ENCODE peak calls at places on chromosomes 2 and 18, in six cellular contexts. Y is sigmoid colon, R is suprapubic skin, J is SK-N-SH, C is stomach, Z is HepG2. P is an unnamed sample.
A peak's percentile ranks its signal among the peaks of the same experiment; 100 is the strongest.

GRCh38 chr2:54858021-54858681 is 134.7 kb downstream of the EML6 start:
- DNase-seq in Z (peak; percentile 86), J (no peak), C (no peak), R (no peak), Y (no peak), P (no peak)

GRCh38 chr2:73451263-73451972 is 65.8 kb downstream of the ALMS1 start:
- DNase-seq in C (no peak), R (no peak), J (no peak), Y (no peak), Z (no peak), P (no peak)

GRCh38 chr2:63993871-63994270 is 25.4 kb downstream of the VPS54 start:
- DNase-seq in Z (no peak), Y (no peak), J (no peak), C (no peak), R (no peak), P (no peak)

GRCh38 chr2:190812506-190813294 is 67.9 kb upstream of the GLS start:
- DNase-seq in Z (peak; percentile 90), Y (no peak), R (no peak), C (no peak), J (no peak), P (no peak)

GRCh38 chr2:152055366-152056108 is 43.3 kb downstream of the CACNB4 start:
- DNase-seq in J (no peak), C (no peak), Y (no peak), R (no peak), Z (no peak), P (no peak)

GRCh38 chr2:222433381-222434173 is 9.2 kb downstream of the SGPP2 start:
- DNase-seq in Z (no peak), J (no peak), Y (no peak), C (no peak), R (no peak), P (peak; percentile 15)

GRCh38 chr2:64837925-64838641 is 151.1 kb upstream of the SLC1A4 start:
- DNase-seq in Z (no peak), C (no peak), R (no peak), Y (peak; percentile 71), J (no peak), P (peak; percentile 23)

GRCh38 chr2:897091-897490 is 53.6 kb upstream of the SNTG2 start:
- DNase-seq in Z (no peak), C (no peak), R (no peak), Y (no peak), J (no peak), P (no peak)

GRCh38 chr2:122927710-122928249 is 1097.3 kb upstream of the CNTNAP5 start:
- DNase-seq in C (no peak), Y (no peak), Z (no peak), J (no peak), R (no peak), P (no peak)

GRCh38 chr18:23964282-23965238 is 50.0 kb upstream of the TTC39C start:
- DNase-seq in Z (no peak), C (no peak), R (no peak), Y (no peak), J (no peak), P (peak; percentile 52)

GRCh38 chr2:141475801-141476200 is 655.0 kb downstream of the LRP1B start:
- DNase-seq in J (no peak), C (no peak), Y (no peak), Z (no peak), R (no peak), P (no peak)

GRCh38 chr18:21459706-21460286 is 140.7 kb downstream of the ESCO1 start:
- DNase-seq in Z (no peak), C (no peak), Y (no peak), R (no peak), J (no peak), P (no peak)

GRCh38 chr2:107584577-107584976 is 242.1 kb upstream of the RGPD4 start:
- DNase-seq in J (no peak), Z (no peak), C (no peak), R (no peak), Y (no peak), P (no peak)

GRCh38 chr2:158319269-158319668 is 137.3 kb downstream of the CCDC148 start:
- DNase-seq in Z (no peak), Y (no peak), C (no peak), J (no peak), R (no peak), P (no peak)

GRCh38 chr2:120293123-120293990 is 40.7 kb downstream of the RALB start:
- DNase-seq in J (no peak), C (no peak), Y (no peak), R (no peak), Z (no peak), P (no peak)

GRCh38 chr18:37673196-37673595 is 107.6 kb upstream of the CELF4 start:
- DNase-seq in C (no peak), Y (no peak), Z (no peak), R (no peak), J (no peak), P (no peak)

GRCh38 chr2:134446431-134447091 is 192.7 kb downstream of the MGAT5 start:
- DNase-seq in Z (no peak), R (no peak), C (no peak), Y (no peak), J (no peak), P (no peak)

GRCh38 chr2:171921970-171922229 is 361 bp upstream of the HAT1 start:
- DNase-seq in R (no peak), Y (no peak), Z (no peak), J (no peak), C (no peak), P (no peak)

GRCh38 chr2:171923206-171923605 is 945 bp downstream of the HAT1 start:
- DNase-seq in C (peak; percentile 28), R (no peak), Y (no peak), Z (peak; percentile 32), J (no peak), P (no peak)

GRCh38 chr2:171924170-171924942 is 2.1 kb downstream of the HAT1 start:
- DNase-seq in Z (no peak), Y (no peak), R (no peak), J (no peak), C (no peak), P (no peak)

GRCh38 chr2:171919453-171919852 is 2.8 kb upstream of the HAT1 start:
- DNase-seq in R (no peak), J (no peak), C (no peak), Y (no peak), Z (no peak), P (no peak)

DNA sequence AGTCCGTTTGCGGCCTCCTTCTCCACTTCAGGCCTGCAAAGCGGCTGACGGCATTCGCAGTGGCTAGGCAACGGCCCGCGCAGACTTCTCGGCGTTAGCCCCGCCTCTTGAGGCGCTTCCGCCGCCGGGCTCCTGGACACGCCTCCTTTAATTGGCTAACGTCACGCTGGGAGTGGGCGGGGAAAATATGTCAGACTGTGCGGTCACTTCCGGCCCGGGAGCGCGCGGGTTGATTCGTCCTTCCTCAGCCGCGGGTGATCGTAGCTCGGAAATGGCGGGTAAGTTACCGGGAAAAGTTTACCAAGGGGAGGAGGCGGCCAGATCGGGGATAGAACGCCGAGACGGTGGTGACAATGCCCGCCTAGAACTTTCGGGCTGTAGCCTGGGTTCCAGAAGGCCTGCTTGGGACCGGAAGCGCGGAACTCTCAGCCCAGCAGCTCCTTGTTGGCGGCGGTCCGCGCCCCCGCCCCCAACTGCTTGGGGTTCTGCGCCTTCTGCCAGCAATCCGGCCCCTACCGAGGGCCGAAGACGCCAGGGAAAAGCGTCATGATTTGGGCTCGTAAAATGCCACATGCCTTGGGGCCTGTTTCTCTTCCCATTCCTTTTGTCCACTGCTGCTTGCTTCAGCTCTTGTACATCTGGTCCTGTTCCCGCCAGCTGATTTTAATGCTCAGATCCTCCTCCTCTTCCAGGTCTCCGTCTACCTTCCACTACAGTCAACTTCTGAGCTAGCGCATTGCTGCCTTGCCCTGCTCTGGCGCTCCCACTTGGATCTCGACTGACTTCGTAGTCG is at the start of gene HAT1:
- DNase-seq in C (peak; percentile 99), J (peak; percentile 92), Y (peak; percentile 99), R (peak; percentile 99), Z (peak; percentile 94), P (peak; percentile 99)
- TF ChIP-seq EP300 in C (no peak), J (no peak), Y (no peak), R (no peak), Z (peak; percentile 3), P (peak; percentile 45)

DNA sequence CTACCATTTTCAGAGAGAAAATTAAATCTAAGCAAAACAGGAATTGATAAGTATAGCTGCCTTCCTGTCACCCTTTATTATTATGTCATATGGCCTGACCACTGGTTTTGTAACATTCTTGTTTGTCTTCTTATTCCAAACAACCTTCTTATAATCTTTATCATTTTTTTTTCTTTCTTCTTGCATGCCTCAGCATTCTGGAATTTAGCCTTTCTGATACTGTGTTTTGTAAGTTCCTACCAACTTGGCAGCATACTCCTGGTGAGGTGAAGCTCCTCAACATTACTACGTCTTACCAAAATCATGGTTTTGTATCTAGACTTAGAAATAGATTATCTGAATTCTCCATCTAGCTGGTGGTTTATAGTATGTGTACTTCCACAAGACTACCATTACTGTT is 199.2 kb downstream of the CAMKMT start:
- DNase-seq in Y (no peak), J (no peak), R (no peak), C (no peak), Z (no peak), P (no peak)
- H3K4me1 ChIP-seq in Y (no peaks in the 10 kb centered on the region), J (no peaks in the 10 kb centered on the region), R (no peaks in the 10 kb centered on the region), C (no peaks in the 10 kb centered on the region), Z (peaks cover 7% of the 10 kb centered on the region), P (no peaks in the 10 kb centered on the region)

DNA sequence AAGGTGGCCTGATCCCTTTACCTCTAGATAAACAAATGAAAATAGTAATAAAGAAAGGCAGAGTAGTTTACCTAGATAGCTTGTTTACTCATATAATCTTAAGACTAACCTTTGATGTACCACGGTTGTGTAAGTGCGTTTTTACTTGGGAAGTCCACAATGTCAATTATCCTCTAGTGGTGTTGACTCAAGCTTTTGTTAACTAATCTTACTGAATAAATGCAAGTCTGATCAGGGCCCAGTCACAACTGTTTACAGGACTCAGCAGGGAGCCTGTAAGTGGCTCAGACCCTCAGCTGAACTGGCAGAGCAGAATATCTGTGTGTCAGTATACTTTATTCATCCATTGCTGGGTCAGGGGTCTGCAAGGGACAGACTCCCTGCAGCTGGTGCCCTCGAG is 98.1 kb upstream of the ACAA2 start:
- DNase-seq in R (no peak), C (no peak), J (no peak), Y (no peak), Z (peak; percentile 69), P (no peak)
- TF ChIP-seq POLR2AphosphoS5 in R (no peak), C (no peak), J (no peak), Y (no peak), Z (no peak), P (no peak)

GRCh38 chr2:215711484-215712034 is 275.7 kb upstream of the FN1 start:
- DNase-seq in R (no peak), Z (peak; percentile 72), J (no peak), C (no peak), Y (no peak), P (no peak)

GRCh38 chr2:215707608-215708007 is 271.7 kb upstream of the FN1 start:
- DNase-seq in R (no peak), Y (no peak), J (no peak), Z (no peak), C (no peak), P (no peak)

GRCh38 chr2:215699698-215700407 is 264.0 kb upstream of the FN1 start:
- DNase-seq in Y (no peak), C (no peak), Z (no peak), J (no peak), R (no peak), P (no peak)

GRCh38 chr2:215702116-215702905 is 266.4 kb upstream of the FN1 start:
- DNase-seq in Z (peak; percentile 80), C (no peak), Y (no peak), R (no peak), J (no peak), P (no peak)

GRCh38 chr2:215705771-215706261 is 269.9 kb upstream of the FN1 start:
- DNase-seq in Z (no peak), R (no peak), Y (no peak), J (no peak), C (no peak), P (no peak)
- TF ChIP-seq EP300 in Z (no peak), R (no peak), Y (no peak), J (no peak), C (no peak), P (no peak)

GRCh38 chr2:101116348-101116747 is 34.8 kb downstream of the TBC1D8 start:
- DNase-seq in J (no peak), R (no peak), Y (no peak), C (no peak), Z (no peak), P (no peak)
- H3K4me1 ChIP-seq in J (peaks cover 15% of the 10 kb centered on the region), R (peaks cover 76% of the 10 kb centered on the region), Y (peaks cover 47% of the 10 kb centered on the region), C (peaks cover 92% of the 10 kb centered on the region), Z (peaks cover 97% of the 10 kb centered on the region), P (peaks cover 22% of the 10 kb centered on the region)

P was measured in transverse colon.